ENCODE peak calls at places on chromosomes 3 and 15, in nine cellular contexts. P is mammary epithelial cell; K is neural progenitor cell; D is dorsolateral prefrontal cortex; F is nephron progenitor cell; Z is activated naive CD8-positive, alpha-beta T cell treated with anti-CD3 and anti-CD28 coated beads for 36 hours; R is DMS 273 treated with DMSO at 0.1 percent for 48 hours; V is Calu3; X is DMS79. A is an unnamed sample.

GRCh38 chr15:29750754-29751153 is 71.5 kb downstream of the TJP1 start:
- DNase-seq in K (no peak), R (no peak), P (no peak), Z (no peak), D (no peak), F (no peak), X (no peak), V (no peak), A (no peak)

GRCh38 chr3:149528344-149528657 is 53.8 kb downstream of the TM4SF4 start:
- DNase-seq in Z (no peak), F (no peak), P (no peak), V (no peak), R (no peak), D (no peak), X (no peak), K (no peak), A (no peak)

GRCh38 chr15:63593705-63594671 is 3.2 kb upstream of the FBXL22 start:
- DNase-seq in P (peak), F (no peak), K (no peak), Z (peak), X (no peak), V (no peak), D (no peak), R (no peak), A (no peak)

GRCh38 chr3:87436781-87437543 is 160.6 kb upstream of the POU1F1 start:
- DNase-seq in D (no peak), K (no peak), X (no peak), F (no peak), V (no peak), Z (no peak), R (no peak), P (peak), A (no peak)

GRCh38 chr3:66997560-66998074 is 490 bp upstream of the KBTBD8 start:
- DNase-seq in R (no peak), P (no peak), K (no peak), F (no peak), Z (peak), V (no peak), X (no peak), D (no peak), A (no peak)

GRCh38 chr15:84737005-84737404 is 11.4 kb upstream of the ZNF592 start:
- DNase-seq in P (no peak), F (no peak), Z (no peak), D (no peak), R (no peak), V (no peak), K (no peak), X (no peak), A (no peak)

GRCh38 chr3:170907519-170908234 is 760 bp downstream of the EIF5A2 start:
- DNase-seq in Z (no peak), V (no peak), R (no peak), K (peak), D (no peak), X (no peak), F (peak), P (peak), A (no peak)

GRCh38 chr3:65334045-65334665 is 646.4 kb upstream of the ADAMTS9 start:
- DNase-seq in R (no peak), D (no peak), K (peak), V (peak), Z (no peak), P (no peak), F (no peak), X (peak), A (no peak)

GRCh38 chr15:73982251-73982962 is 9.7 kb downstream of the STOML1 start:
- DNase-seq in K (no peak), P (peak), F (no peak), Z (no peak), X (peak), D (no peak), R (no peak), V (peak), A (peak)

GRCh38 chr3:1677576-1678164 is 421.0 kb upstream of the CNTN4 start:
- DNase-seq in K (peak), F (no peak), Z (no peak), X (no peak), D (no peak), P (no peak), R (no peak), V (no peak), A (no peak)

GRCh38 chr3:39501982-39502837 is 34.7 kb downstream of the MOBP start:
- DNase-seq in X (no peak), V (peak), K (no peak), D (no peak), Z (no peak), P (no peak), F (no peak), R (no peak), A (no peak)

GRCh38 chr15:68487087-68487843 is 55.3 kb upstream of the ITGA11 start:
- DNase-seq in D (no peak), P (peak), Z (no peak), K (no peak), V (no peak), F (no peak), X (no peak), R (no peak), A (no peak)

GRCh38 chr15:52635908-52636307 is 43.3 kb downstream of the ATOSA start:
- DNase-seq in V (no peak), Z (no peak), F (no peak), D (no peak), K (no peak), P (no peak), X (no peak), R (no peak), A (no peak)

GRCh38 chr15:99059010-99059981 is 45.6 kb upstream of the SYNM start:
- DNase-seq in K (peak), F (peak), D (peak), R (peak), Z (peak), V (peak), P (peak), X (no peak), A (no peak)

GRCh38 chr3:107676469-107677309 is 153.9 kb downstream of the BBX start:
- DNase-seq in X (no peak), V (no peak), P (no peak), R (no peak), F (no peak), Z (no peak), K (peak), D (no peak), A (no peak)

GRCh38 chr3:98791341-98792325 is 28.5 kb downstream of the ST3GAL6 start:
- DNase-seq in R (no peak), V (no peak), Z (no peak), P (no peak), X (no peak), F (no peak), K (no peak), D (no peak), A (no peak)

GRCh38 chr3:43024183-43024865 is 45.2 kb downstream of the GASK1A start:
- DNase-seq in P (no peak), X (no peak), K (no peak), V (no peak), Z (peak), D (no peak), R (no peak), F (no peak), A (peak)

GRCh38 chr3:61627768-61628185 is 66.4 kb downstream of the PTPRG start:
- DNase-seq in D (no peak), X (no peak), R (no peak), P (peak), F (no peak), V (no peak), Z (no peak), K (no peak), A (no peak)

GRCh38 chr15:80949756-80950155 is 39.9 kb downstream of the MESD start:
- DNase-seq in V (no peak), D (no peak), K (no peak), F (no peak), Z (no peak), R (no peak), P (no peak), X (no peak), A (no peak)

GRCh38 chr3:169145551-169145950 is 518.0 kb downstream of the MECOM start:
- DNase-seq in F (no peak), V (no peak), D (no peak), Z (no peak), K (no peak), R (no peak), P (no peak), X (no peak), A (no peak)

GRCh38 chr15:41603941-41604660 is 45.1 kb downstream of the TYRO3 start:
- DNase-seq in D (peak), R (peak), P (peak), F (peak), K (peak), V (peak), Z (peak), X (peak), A (peak)

GRCh38 chr3:41277790-41278465 is 78.6 kb downstream of the CTNNB1 start:
- DNase-seq in R (no peak), D (no peak), X (no peak), V (no peak), K (peak), Z (no peak), F (no peak), P (no peak), A (no peak)

GRCh38 chr3:40546811-40547210 is 22.1 kb downstream of the ZNF621 start:
- DNase-seq in K (peak), X (no peak), D (no peak), V (no peak), F (no peak), Z (no peak), R (no peak), P (peak), A (no peak)

GRCh38 chr3:159322322-159322939 is 520.6 kb downstream of the MFSD1 start:
- DNase-seq in Z (peak), V (no peak), R (no peak), F (peak), P (no peak), K (peak), D (no peak), X (no peak), A (no peak)

GRCh38 chr3:86029590-86029989 is 961.4 kb downstream of the VGLL3 start:
- DNase-seq in Z (no peak), D (no peak), P (peak), F (no peak), R (no peak), X (no peak), V (no peak), K (no peak), A (no peak)

A was measured in naive thymus-derived CD8-positive, alpha-beta T cell.